ENCODE peak calls at places on chromosomes 2 and 18, in seven cellular contexts. R is tibial artery, M is GM23248, J is transverse colon, X is MM.1S, T is spleen, B is right lobe of liver. D is an unnamed sample.
A peak's percentile ranks its signal among the peaks of the same experiment; 100 is the strongest.

GRCh38 chr2:172333626-172334330 is 93.6 kb upstream of the ITGA6 start:
- DNase-seq in R (no peak), M (no peak), J (no peak), X (no peak), T (no peak), B (no peak), D (no peak)

GRCh38 chr18:79791141-79791972 is 6.4 kb upstream of the KCNG2 start:
- DNase-seq in R (no peak), M (peak; percentile 93), J (peak; percentile 24), X (no peak), T (peak; percentile 81), B (peak; percentile 61), D (peak; percentile 61)

GRCh38 chr2:64222351-64222750 is 78.1 kb upstream of the PELI1 start:
- DNase-seq in R (no peak), M (peak; percentile 55), J (no peak), X (no peak), T (no peak), B (no peak), D (no peak)

GRCh38 chr18:6591491-6591890 is 138.0 kb upstream of the ARHGAP28 start:
- DNase-seq in R (no peak), M (peak; percentile 3), J (no peak), X (no peak), T (no peak), B (no peak), D (no peak)

GRCh38 chr2:151569167-151569566 is 159.5 kb downstream of the RIF1 start:
- DNase-seq in R (no peak), M (no peak), J (no peak), X (no peak), T (no peak), B (no peak), D (no peak)

GRCh38 chr2:42286268-42286946 is 74.6 kb downstream of the COX7A2L start:
- DNase-seq in R (no peak), M (peak; percentile 8), J (no peak), X (no peak), T (no peak), B (no peak), D (no peak)

GRCh38 chr2:171687287-171688128 is at the start of gene DYNC1I2:
- DNase-seq in R (peak; percentile 95), M (peak; percentile 96), J (peak; percentile 91), X (peak; percentile 91), T (peak; percentile 94), B (peak; percentile 91), D (peak; percentile 95)

GRCh38 chr2:192888090-192888489 is 693.4 kb upstream of the TMEFF2 start:
- DNase-seq in R (no peak), M (no peak), J (no peak), X (no peak), T (no peak), B (no peak), D (no peak)

GRCh38 chr2:43950383-43951008 is 45.3 kb downstream of the LRPPRC start:
- DNase-seq in R (no peak), M (peak; percentile 63), J (no peak), X (peak; percentile 11), T (no peak), B (no peak), D (no peak)

GRCh38 chr18:45107425-45107824 is 426.7 kb downstream of the SETBP1 start:
- DNase-seq in R (no peak), M (peak; percentile 95), J (no peak), X (no peak), T (no peak), B (no peak), D (no peak)

GRCh38 chr18:47993409-47993808 is 63.0 kb upstream of the SMAD2 start:
- DNase-seq in R (no peak), M (no peak), J (no peak), X (no peak), T (no peak), B (no peak), D (no peak)

GRCh38 chr2:100260712-100261620 is 61.3 kb downstream of the LONRF2 start:
- DNase-seq in R (peak; percentile 82), M (peak; percentile 82), J (peak; percentile 48), X (peak; percentile 47), T (peak; percentile 80), B (peak; percentile 74), D (peak; percentile 52)

GRCh38 chr2:217609952-217610351 is 392.8 kb downstream of the TNS1 start:
- DNase-seq in R (no peak), M (no peak), J (no peak), X (peak; percentile 88), T (no peak), B (no peak), D (no peak)

DNA sequence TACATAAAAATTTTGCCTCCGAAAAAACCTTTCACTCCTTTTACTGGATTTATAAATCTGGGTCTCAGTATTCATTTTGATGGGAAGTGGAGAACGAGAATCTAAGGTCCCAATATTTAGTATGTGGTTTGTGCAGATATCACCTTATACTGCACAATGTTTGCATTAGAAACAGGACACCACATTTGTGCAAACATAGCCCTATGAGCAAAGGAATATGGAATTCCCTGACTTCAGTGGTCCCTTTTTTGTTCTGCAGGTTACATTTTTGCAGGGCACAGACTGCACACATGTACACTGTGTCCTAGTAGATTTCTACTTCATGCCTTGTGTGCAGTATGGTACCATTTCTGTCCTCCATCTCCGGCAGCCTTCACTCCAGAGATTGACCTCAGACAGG is 130.0 kb downstream of the CDH19 start:
- DNase-seq in R (no peak), M (no peak), J (no peak), X (no peak), T (no peak), B (no peak), D (no peak)
- H3K27ac ChIP-seq in R (no peak overlapping the region), M (no peak overlapping the region), J (no peak overlapping the region), X (no peak overlapping the region), T (no peak overlapping the region), B (no peak overlapping the region), D (no peak overlapping the region)

DNA sequence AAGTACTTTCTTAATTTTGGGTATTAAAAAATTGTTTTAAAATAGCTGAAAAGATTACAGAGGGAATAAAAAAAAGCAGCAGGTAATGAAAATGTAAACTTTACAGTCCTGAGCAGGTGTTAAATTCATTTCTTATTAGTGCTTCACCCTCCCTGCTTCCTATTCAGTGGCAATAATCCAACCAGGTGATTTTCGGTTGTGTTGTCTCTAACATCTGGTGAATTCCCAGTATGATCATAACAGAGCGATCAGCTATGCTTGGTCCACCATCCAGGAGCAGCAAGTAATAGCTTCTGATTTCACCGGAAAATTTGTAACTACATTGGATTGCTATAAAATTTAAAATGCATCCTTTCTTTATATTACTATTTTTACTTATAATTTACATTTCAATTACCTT is 673.1 kb downstream of the SOCS6 start:
- DNase-seq in R (no peak), M (no peak), J (no peak), X (no peak), T (no peak), B (no peak), D (no peak)
- H3K4me3 ChIP-seq in R (no peak overlapping the region), M (no peak overlapping the region), J (no peak overlapping the region), X (no peak overlapping the region), T (no peak overlapping the region), B (no peak overlapping the region), D (no peak overlapping the region)

GRCh38 chr2:1501196-1501851 is 88.1 kb downstream of the TPO start:
- DNase-seq in R (peak; percentile 49), M (no peak), J (no peak), X (no peak), T (peak; percentile 72), B (peak; percentile 40), D (no peak)

GRCh38 chr2:1501991-1502390 is 88.7 kb downstream of the TPO start:
- DNase-seq in R (peak; percentile 0), M (no peak), J (no peak), X (no peak), T (peak; percentile 28), B (peak; percentile 9), D (no peak)

GRCh38 chr2:1498176-1498575 is 84.9 kb downstream of the TPO start:
- DNase-seq in R (peak; percentile 19), M (no peak), J (no peak), X (no peak), T (peak; percentile 65), B (peak; percentile 12), D (no peak)

GRCh38 chr2:1497122-1497611 is 83.9 kb downstream of the TPO start:
- DNase-seq in R (peak; percentile 44), M (no peak), J (no peak), X (no peak), T (peak; percentile 75), B (peak; percentile 40), D (no peak)

GRCh38 chr2:1499033-1499795 is 86.0 kb downstream of the TPO start:
- DNase-seq in R (peak; percentile 45), M (no peak), J (no peak), X (no peak), T (peak; percentile 41), B (peak; percentile 31), D (peak; percentile 19)
- H3K27me3 ChIP-seq in R (no peaks in the 10 kb centered on the region), M (peaks cover 10% of the 10 kb centered on the region), J (no peaks in the 10 kb centered on the region), X (no peaks in the 10 kb centered on the region), T (no peaks in the 10 kb centered on the region), B (no peaks in the 10 kb centered on the region), D (no peaks in the 10 kb centered on the region)

DNA sequence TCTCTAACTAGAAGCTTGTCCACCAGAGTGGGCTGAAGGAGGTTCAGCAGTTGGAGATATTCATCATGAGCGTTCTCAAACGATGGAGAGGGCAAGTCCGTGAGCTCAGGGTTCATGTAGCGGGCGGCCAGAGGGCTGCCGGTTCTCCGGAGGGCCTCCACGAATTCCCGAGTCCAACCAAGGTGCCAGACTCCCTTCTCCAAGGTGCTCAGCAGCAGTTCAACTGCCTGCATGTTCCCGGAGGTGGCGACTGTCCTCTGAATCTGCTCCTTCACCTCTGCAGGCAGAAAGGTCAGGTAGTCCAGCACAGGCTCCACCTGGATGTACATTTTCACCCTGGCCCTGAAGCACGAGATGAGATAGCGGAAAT is 589 bp downstream of the IFIH1 start:
- DNase-seq in R (no peak), M (peak; percentile 64), J (peak; percentile 47), X (peak; percentile 39), T (peak; percentile 83), B (peak; percentile 61), D (no peak)
- H3K27ac ChIP-seq in R (peak overlapping the region; percentile 74), M (no peak overlapping the region), J (peak overlapping the region; percentile 90), X (peak overlapping the region; percentile 89), T (peak overlapping the region; percentile 76), B (peak overlapping the region; percentile 95), D (peak overlapping the region; percentile 85)

DNA sequence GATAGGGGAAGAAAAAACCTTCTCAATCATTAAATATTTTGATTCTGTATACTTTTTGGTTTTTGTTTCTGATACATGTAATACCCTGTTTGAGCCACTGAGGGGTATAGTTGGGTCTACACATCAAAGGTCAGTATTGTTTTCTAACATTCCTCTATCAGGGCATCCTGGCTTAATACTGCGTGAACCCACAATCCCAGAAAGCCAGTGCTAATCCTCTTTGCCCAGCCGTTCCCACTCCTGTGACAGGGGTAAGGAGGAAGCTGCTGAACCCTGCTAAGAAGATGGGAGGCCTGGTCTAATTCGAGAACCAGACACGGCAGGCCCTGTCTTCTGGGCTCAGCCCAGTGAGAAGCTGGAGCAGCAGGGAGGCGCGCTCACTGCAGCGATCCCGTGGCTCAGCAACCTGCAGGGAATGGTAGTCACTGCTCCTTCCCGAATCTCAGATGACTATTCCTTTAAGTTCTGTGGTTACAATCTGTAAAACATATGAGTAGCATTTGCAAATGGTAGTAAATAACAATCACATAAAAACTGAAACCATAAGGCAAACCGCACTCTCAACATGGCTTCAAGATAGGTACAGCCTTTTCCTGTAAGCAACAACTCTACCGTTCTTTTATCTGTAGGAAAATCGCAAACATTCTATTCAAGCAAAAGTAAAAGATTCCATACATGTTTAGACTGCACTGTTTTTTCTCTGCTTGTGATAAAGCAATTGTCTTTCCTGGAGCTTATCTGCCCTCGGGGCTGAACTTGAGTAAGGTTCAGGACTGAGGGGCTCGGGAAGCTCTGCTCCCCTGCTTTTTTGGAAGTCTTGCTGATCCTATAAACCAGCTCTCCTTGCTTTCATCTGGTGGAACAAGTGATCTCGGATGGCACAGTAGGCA is 87.0 kb downstream of the EPB41L3 start:
- DNase-seq in R (no peak), M (peak; percentile 68), J (no peak), X (peak; percentile 47), T (no peak), B (no peak), D (peak; percentile 57)
- H3K4me3 ChIP-seq in R (no peak overlapping the region), M (peak overlapping the region; percentile 48), J (no peak overlapping the region), X (peak overlapping the region; percentile 58), T (no peak overlapping the region), B (no peak overlapping the region), D (no peak overlapping the region)